ENCODE peak calls at places on chromosomes 11 and 22, in four cellular contexts. A, H, B and G are unnamed samples.

GRCh38 chr11:30432177-30432576 is 109.3 kb downstream of the ARL14EP start:
- DNase-seq in H (no peak), A (no peak), B (no peak), G (no peak)

GRCh38 chr11:65417702-65418430 is 4.7 kb upstream of the NEAT1 start:
- DNase-seq in H (peak; percentile 73), A (peak; percentile 46), B (no peak), G (no peak)

GRCh38 chr11:19228956-19229355 is 11.8 kb downstream of the E2F8 start:
- DNase-seq in B (no peak), H (no peak), A (no peak), G (no peak)

GRCh38 chr11:123206671-123207421 is 11.8 kb upstream of the CLMP start:
- DNase-seq in H (no peak), B (no peak), A (no peak), G (no peak)

GRCh38 chr11:64351136-64351631 is 7.8 kb upstream of the RPS6KA4 start:
- DNase-seq in B (no peak), H (no peak), A (no peak), G (no peak)

GRCh38 chr11:95095858-95096587 is 6.4 kb downstream of the ENDOD1 start:
- DNase-seq in A (no peak), H (no peak), B (peak; percentile 88), G (no peak)

GRCh38 chr22:37571258-37571991 is 8.5 kb downstream of the LGALS2 start:
- DNase-seq in H (no peak), B (no peak), A (no peak), G (no peak)

GRCh38 chr22:23547818-23548500 is 32.1 kb downstream of the IGLL1 start:
- DNase-seq in B (no peak), A (no peak), H (no peak), G (no peak)

GRCh38 chr11:130726234-130726559 is 190.1 kb downstream of the SNX19 start:
- DNase-seq in B (no peak), H (no peak), A (no peak), G (no peak)

GRCh38 chr11:132126973-132127900 is 756.8 kb downstream of the NTM start:
- DNase-seq in A (no peak), B (no peak), H (no peak), G (no peak)

GRCh38 chr11:117837070-117837776 is 12.7 kb upstream of the FXYD2 start:
- DNase-seq in H (no peak), B (no peak), A (no peak), G (no peak)

GRCh38 chr11:16945671-16946469 is 68.3 kb downstream of the PLEKHA7 start:
- DNase-seq in B (peak; percentile 61), A (peak; percentile 75), H (peak; percentile 68), G (peak; percentile 41)

GRCh38 chr11:44456544-44457270 is 108.8 kb upstream of the CD82 start:
- DNase-seq in B (no peak), A (no peak), H (no peak), G (no peak)

GRCh38 chr11:63459586-63459985 is 31.4 kb downstream of the PLAAT5 start:
- DNase-seq in H (no peak), B (no peak), A (no peak), G (no peak)

GRCh38 chr11:32297629-32298028 is 137.7 kb downstream of the WT1 start:
- DNase-seq in H (peak; percentile 11), B (no peak), A (peak; percentile 4), G (no peak)

GRCh38 chr22:49942565-49943404 is 17.8 kb upstream of the PIM3 start:
- DNase-seq in A (no peak), B (no peak), H (no peak), G (no peak)

GRCh38 chr11:60305906-60306619 is 21.0 kb upstream of the MS4A6E start:
- DNase-seq in A (no peak), H (no peak), B (no peak), G (no peak)

GRCh38 chr11:62958547-62959071 is 26.2 kb downstream of the SLC22A6 start:
- DNase-seq in H (no peak), B (no peak), A (no peak), G (no peak)

GRCh38 chr11:2793781-2794418 is 91.7 kb downstream of the CDKN1C start:
- DNase-seq in B (no peak), H (no peak), A (no peak), G (no peak)
- TF ChIP-seq SPI1 in B (no peak), H (no peak), A (no peak), G (no peak)

GRCh38 chr22:18109410-18110193 is 1.0 kb upstream of the TUBA8 start:
- DNase-seq in B (no peak), H (no peak), A (no peak), G (no peak)
- TF ChIP-seq SPI1 in B (peak; percentile 9), H (no peak), A (no peak), G (no peak)

DNA sequence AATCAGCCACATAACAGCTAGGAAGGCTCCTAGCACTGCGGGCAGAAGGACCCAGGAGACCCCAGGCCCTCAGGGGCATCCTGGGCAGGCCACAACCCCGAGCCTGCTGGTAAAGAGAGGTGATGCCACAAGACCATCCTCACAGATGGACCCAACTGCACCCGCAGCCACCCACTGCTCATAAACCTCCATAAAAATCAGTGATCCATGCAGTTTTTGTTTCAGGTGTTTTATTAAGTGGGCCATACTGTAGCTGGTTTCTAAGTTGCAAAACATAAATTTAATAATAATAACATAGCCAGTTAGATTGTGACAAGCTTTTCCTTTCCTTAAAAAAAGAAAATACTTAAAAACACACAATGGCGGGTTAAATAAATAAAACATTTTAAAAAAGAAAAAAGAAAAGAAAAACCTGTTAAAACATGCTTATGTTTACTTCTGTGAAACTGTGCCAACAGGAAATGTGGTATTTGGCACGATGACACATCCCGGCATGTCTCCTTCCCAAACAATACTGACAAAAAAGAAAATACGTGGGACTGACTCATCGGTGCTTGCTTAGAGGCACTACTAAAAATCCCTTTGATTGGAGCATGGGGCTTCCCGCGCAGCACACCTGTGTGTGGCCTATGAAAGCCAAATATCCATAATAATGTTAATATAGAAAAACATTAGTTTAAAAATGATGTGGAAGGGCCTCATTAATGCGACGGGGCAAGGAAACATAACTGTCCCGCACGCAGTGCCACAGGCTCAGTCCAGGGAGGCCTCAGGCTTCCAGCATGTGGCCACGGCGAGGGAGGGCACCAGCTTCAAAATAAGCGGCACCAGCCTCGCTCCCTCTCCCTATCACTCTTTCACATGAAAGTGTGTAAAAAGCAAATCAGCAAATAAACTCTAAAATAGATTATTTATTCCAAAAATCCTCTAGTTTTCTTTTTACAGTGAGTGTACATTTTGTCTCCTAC is 47.5 kb upstream of the SCUBE2 start:
- DNase-seq in B (no peak), H (no peak), A (no peak), G (no peak)
- TF ChIP-seq SPI1 in B (no peak), H (no peak), A (no peak), G (no peak)

DNA sequence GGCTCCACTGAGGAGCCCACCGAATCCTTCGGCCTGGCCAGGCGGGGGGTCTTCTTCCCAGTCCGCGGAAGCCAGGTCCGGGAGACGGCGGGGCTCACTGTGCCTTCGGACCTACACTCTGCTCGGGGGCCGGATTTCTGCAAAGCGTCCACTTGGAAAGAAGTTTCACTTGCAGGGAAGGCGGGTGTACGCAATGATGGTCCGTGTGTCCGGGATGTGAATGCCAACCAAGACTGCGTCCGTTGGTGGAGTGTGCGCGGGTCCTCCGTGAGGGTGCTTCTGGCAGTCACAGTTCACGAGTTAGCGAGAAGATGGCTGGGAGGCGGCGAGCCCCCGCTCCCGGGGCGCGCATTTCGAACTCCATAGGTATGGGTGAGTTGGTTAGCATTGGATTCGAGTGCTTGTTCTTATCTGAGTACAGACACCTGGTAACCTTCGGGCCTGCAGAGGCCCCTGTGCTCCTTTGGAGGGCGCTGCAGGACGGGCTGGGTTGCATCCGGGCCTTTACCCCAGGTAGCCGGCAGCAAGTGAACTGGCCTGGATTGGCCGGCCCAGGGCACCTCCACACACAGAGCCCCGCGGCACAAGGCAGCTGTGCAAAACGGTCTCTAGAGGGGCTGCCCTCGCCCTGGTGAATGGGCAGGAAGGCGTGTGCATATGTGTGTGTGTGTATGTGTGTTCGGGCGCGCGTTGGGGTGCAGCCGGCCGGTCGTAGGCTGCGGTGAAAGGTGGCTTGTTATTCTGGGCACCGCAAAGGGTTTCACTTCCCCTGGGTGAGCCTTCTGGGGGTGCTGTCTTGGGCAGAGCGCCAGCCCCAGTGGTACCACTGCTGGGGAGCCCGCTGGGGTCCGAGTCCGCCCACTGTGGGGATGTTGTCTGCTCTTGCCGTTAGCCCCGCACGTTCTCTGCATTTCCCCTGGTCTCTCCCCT is 13.3 kb upstream of the CYP2R1 start:
- DNase-seq in B (no peak), H (no peak), A (peak; percentile 50), G (peak; percentile 47)
- TF ChIP-seq SPI1 in B (peak; percentile 95), H (no peak), A (no peak), G (peak; percentile 94)

GRCh38 chr11:118921121-118921928 is 4.4 kb downstream of the BCL9L start:
- DNase-seq in A (peak; percentile 40), H (no peak), B (no peak), G (no peak)

GRCh38 chr11:118924591-118925585 is 838 bp downstream of the BCL9L start:
- DNase-seq in H (peak; percentile 75), A (peak; percentile 37), B (no peak), G (peak; percentile 84)

GRCh38 chr11:118922745-118923627 is 2.7 kb downstream of the BCL9L start:
- DNase-seq in H (no peak), B (no peak), A (no peak), G (no peak)

GRCh38 chr11:118923721-118924587 is 1.8 kb downstream of the BCL9L start:
- DNase-seq in A (no peak), B (no peak), H (no peak), G (no peak)

DNA sequence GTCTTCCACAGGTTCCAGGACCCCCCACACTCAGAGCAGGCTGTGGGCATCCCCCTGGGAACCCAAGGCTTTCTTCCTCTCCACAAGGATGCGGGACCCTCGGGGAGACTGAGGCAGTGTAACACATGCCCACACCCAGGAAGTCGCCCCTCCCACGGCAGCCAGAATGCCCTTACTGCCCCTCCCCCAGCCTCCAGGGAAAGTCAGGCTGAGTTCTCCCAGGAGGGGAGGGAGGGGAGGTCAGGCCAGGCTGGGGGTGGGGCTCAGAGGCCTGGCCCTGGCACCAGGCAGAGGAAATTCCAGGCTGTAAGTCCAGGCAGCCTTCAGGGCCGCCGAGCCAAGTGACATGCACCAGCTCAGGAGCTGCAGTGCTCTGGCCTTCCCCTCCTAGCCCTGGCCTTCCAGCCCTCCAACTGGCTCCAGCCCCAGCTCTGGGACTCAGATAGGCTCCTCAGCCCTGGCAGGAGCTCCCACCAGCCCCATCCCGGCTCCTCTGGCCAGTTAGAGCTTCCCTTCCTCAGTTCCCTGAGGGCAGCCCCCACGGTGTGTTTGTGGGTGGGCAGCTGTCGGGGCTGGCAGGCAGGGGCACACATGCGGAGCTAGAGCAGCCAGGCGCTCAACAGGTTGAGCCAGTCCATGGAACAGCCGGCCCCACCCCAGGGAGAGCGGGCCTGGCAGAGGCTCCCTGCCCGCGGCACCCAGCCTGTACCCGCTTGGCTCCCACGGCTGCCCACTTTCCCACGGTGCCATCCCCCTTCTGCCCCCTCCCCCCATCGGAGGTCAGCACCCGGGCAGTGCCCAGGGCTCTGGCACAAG is 3.6 kb downstream of the BCL9L start:
- DNase-seq in B (no peak), H (no peak), A (no peak), G (no peak)
- TF ChIP-seq SPI1 in B (no peak), H (no peak), A (no peak), G (no peak)